ENCODE peak calls at places on chromosomes 11 and 22, in six cellular contexts. One of them, this sample, is unnamed.

GRCh38 chr11:3134651-3135490 is 30.2 kb downstream of the OSBPL5 start:
- DNase-seq in colonic mucosa: no peak
- DNase-seq in GM12865: no peak
- DNase-seq in ascending aorta: no peak
- DNase-seq in Peyer's patch: no peak
- DNase-seq in pancreas: no peak
- DNase-seq in this sample: no peak

GRCh38 chr11:123577081-123577598 is 77.3 kb downstream of the SCN3B start:
- DNase-seq in colonic mucosa: peak
- DNase-seq in GM12865: peak
- DNase-seq in ascending aorta: no peak
- DNase-seq in Peyer's patch: peak
- DNase-seq in pancreas: peak
- DNase-seq in this sample: peak

GRCh38 chr11:72012897-72013721 is 14.4 kb downstream of the IL18BP start:
- DNase-seq in colonic mucosa: no peak
- DNase-seq in GM12865: no peak
- DNase-seq in ascending aorta: peak
- DNase-seq in Peyer's patch: no peak
- DNase-seq in pancreas: peak
- DNase-seq in this sample: no peak

GRCh38 chr11:111531687-111532364 is 8.7 kb upstream of the LAYN start:
- DNase-seq in colonic mucosa: no peak
- DNase-seq in GM12865: peak
- DNase-seq in ascending aorta: no peak
- DNase-seq in Peyer's patch: no peak
- DNase-seq in pancreas: no peak
- DNase-seq in this sample: no peak

GRCh38 chr11:126416542-126417090 is 61.1 kb downstream of the ST3GAL4 start:
- DNase-seq in colonic mucosa: peak
- DNase-seq in GM12865: peak
- DNase-seq in ascending aorta: peak
- DNase-seq in Peyer's patch: peak
- DNase-seq in pancreas: peak
- DNase-seq in this sample: peak

GRCh38 chr22:31342389-31343125 is 3.6 kb downstream of the PATZ1 start:
- DNase-seq in colonic mucosa: peak
- DNase-seq in GM12865: no peak
- DNase-seq in ascending aorta: no peak
- DNase-seq in Peyer's patch: no peak
- DNase-seq in pancreas: no peak
- DNase-seq in this sample: no peak

GRCh38 chr11:75565221-75565814 is 3.3 kb downstream of the SERPINH1 start:
- DNase-seq in colonic mucosa: no peak
- DNase-seq in GM12865: no peak
- DNase-seq in ascending aorta: no peak
- DNase-seq in Peyer's patch: peak
- DNase-seq in pancreas: no peak
- DNase-seq in this sample: no peak

GRCh38 chr11:99589771-99590170 is 569.0 kb downstream of the CNTN5 start:
- DNase-seq in colonic mucosa: no peak
- DNase-seq in GM12865: no peak
- DNase-seq in ascending aorta: no peak
- DNase-seq in Peyer's patch: no peak
- DNase-seq in pancreas: no peak
- DNase-seq in this sample: no peak

GRCh38 chr11:78722786-78723185 is 148.1 kb upstream of the NARS2 start:
- DNase-seq in colonic mucosa: no peak
- DNase-seq in GM12865: no peak
- DNase-seq in ascending aorta: no peak
- DNase-seq in Peyer's patch: no peak
- DNase-seq in pancreas: no peak
- DNase-seq in this sample: no peak

GRCh38 chr11:118003021-118003423 is 16.8 kb downstream of the IL10RA start:
- DNase-seq in colonic mucosa: no peak
- DNase-seq in GM12865: peak
- DNase-seq in ascending aorta: no peak
- DNase-seq in Peyer's patch: no peak
- DNase-seq in pancreas: no peak
- DNase-seq in this sample: no peak

GRCh38 chr11:68282141-68282860 is 10.5 kb upstream of the C11orf24 start:
- DNase-seq in colonic mucosa: no peak
- DNase-seq in GM12865: peak
- DNase-seq in ascending aorta: no peak
- DNase-seq in Peyer's patch: peak
- DNase-seq in pancreas: no peak
- DNase-seq in this sample: peak

GRCh38 chr11:64253481-64253880 is 2.2 kb downstream of the PLCB3 start:
- DNase-seq in colonic mucosa: no peak
- DNase-seq in GM12865: no peak
- DNase-seq in ascending aorta: no peak
- DNase-seq in Peyer's patch: no peak
- DNase-seq in pancreas: no peak
- DNase-seq in this sample: no peak

GRCh38 chr22:50582562-50583293 is at the start of gene CHKB:
- DNase-seq in colonic mucosa: peak
- DNase-seq in GM12865: peak
- DNase-seq in ascending aorta: peak
- DNase-seq in Peyer's patch: peak
- DNase-seq in pancreas: peak
- DNase-seq in this sample: peak

GRCh38 chr11:134913391-134913790 is 501.3 kb upstream of the B3GAT1 start:
- DNase-seq in colonic mucosa: no peak
- DNase-seq in GM12865: no peak
- DNase-seq in ascending aorta: no peak
- DNase-seq in Peyer's patch: no peak
- DNase-seq in pancreas: no peak
- DNase-seq in this sample: no peak

GRCh38 chr11:14248577-14248976 is 110.4 kb downstream of the RRAS2 start:
- DNase-seq in colonic mucosa: no peak
- DNase-seq in GM12865: peak
- DNase-seq in ascending aorta: no peak
- DNase-seq in Peyer's patch: peak
- DNase-seq in pancreas: no peak
- DNase-seq in this sample: no peak

GRCh38 chr11:67406969-67407699 is 3.3 kb downstream of the TBC1D10C start:
- DNase-seq in colonic mucosa: no peak
- DNase-seq in GM12865: no peak
- DNase-seq in ascending aorta: no peak
- DNase-seq in Peyer's patch: peak
- DNase-seq in pancreas: no peak
- DNase-seq in this sample: no peak

GRCh38 chr22:19688301-19689290 is 25.7 kb upstream of the SEPTIN5 start:
- DNase-seq in colonic mucosa: no peak
- DNase-seq in GM12865: no peak
- DNase-seq in ascending aorta: no peak
- DNase-seq in Peyer's patch: no peak
- DNase-seq in pancreas: no peak
- DNase-seq in this sample: no peak

GRCh38 chr11:36098976-36099375 is 155.1 kb downstream of the LDLRAD3 start:
- DNase-seq in colonic mucosa: no peak
- DNase-seq in GM12865: no peak
- DNase-seq in ascending aorta: no peak
- DNase-seq in Peyer's patch: no peak
- DNase-seq in pancreas: no peak
- DNase-seq in this sample: no peak

GRCh38 chr11:67436459-67437081 is 912 bp downstream of the PTPRCAP start:
- DNase-seq in colonic mucosa: no peak
- DNase-seq in GM12865: peak
- DNase-seq in ascending aorta: no peak
- DNase-seq in Peyer's patch: peak
- DNase-seq in pancreas: no peak
- DNase-seq in this sample: peak

GRCh38 chr11:369336-370018 is at the start of gene B4GALNT4:
- DNase-seq in colonic mucosa: no peak
- DNase-seq in GM12865: no peak
- DNase-seq in ascending aorta: no peak
- DNase-seq in Peyer's patch: no peak
- DNase-seq in pancreas: no peak
- DNase-seq in this sample: no peak

GRCh38 chr11:66118847-66119246 is 48.8 kb downstream of the PACS1 start:
- DNase-seq in colonic mucosa: no peak
- DNase-seq in GM12865: no peak
- DNase-seq in ascending aorta: no peak
- DNase-seq in Peyer's patch: no peak
- DNase-seq in pancreas: no peak
- DNase-seq in this sample: no peak

GRCh38 chr11:57344826-57345225 is 6.7 kb downstream of the P2RX3 start:
- DNase-seq in colonic mucosa: no peak
- DNase-seq in GM12865: no peak
- DNase-seq in ascending aorta: no peak
- DNase-seq in Peyer's patch: no peak
- DNase-seq in pancreas: no peak
- DNase-seq in this sample: no peak

GRCh38 chr11:121572581-121573059 is 119.9 kb upstream of the SORL1-AS1 start:
- DNase-seq in colonic mucosa: no peak
- DNase-seq in GM12865: no peak
- DNase-seq in ascending aorta: no peak
- DNase-seq in Peyer's patch: no peak
- DNase-seq in pancreas: no peak
- DNase-seq in this sample: no peak

GRCh38 chr11:27211370-27212127 is 151.5 kb downstream of the CCDC34 start:
- DNase-seq in colonic mucosa: no peak
- DNase-seq in GM12865: no peak
- DNase-seq in ascending aorta: no peak
- DNase-seq in Peyer's patch: no peak
- DNase-seq in pancreas: no peak
- DNase-seq in this sample: no peak

GRCh38 chr11:114059278-114059983 is at the start of gene ZBTB16:
- DNase-seq in colonic mucosa: peak
- DNase-seq in GM12865: no peak
- DNase-seq in ascending aorta: peak
- DNase-seq in Peyer's patch: peak
- DNase-seq in pancreas: peak
- DNase-seq in this sample: no peak
- TF ChIP-seq CTCF in colonic mucosa: no peak
- TF ChIP-seq CTCF in GM12865: no peak
- TF ChIP-seq CTCF in ascending aorta: peak
- TF ChIP-seq CTCF in Peyer's patch: no peak
- TF ChIP-seq CTCF in pancreas: peak
- TF ChIP-seq CTCF in this sample: no peak

DNA sequence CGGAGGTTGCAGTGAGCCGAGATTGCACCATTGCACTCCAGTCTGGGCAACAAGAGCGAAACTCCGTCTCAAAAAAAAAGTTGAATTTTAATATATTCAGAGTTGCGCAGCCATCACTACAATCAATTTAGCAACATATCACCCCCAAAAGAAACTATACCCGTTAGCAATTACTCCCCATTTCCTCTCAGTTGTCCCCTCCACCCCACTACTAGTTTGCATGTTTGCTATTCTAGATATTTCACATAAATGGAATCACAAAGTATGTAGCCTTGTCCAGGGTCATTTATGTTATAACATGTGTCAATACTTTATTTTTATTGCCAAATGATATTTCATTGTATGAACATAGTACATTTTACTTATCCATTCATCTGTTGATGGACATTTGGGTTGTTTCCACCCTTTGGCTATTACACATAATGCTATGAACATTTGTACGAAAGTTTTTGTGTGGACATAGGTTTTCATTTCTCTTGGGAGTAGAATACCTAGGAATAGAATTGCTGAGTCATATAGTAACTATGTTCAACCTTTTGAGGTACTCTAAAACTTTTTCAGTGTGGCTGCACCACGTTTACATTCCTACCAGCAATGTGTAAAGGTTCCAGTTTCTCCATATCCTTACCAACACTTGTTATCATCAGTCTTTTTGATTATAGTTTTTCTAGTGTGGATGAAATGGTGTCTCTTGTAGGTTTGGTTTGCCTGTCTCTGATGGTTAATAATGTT is 2.2 kb downstream of the ZNF143 start:
- DNase-seq in colonic mucosa: no peak
- DNase-seq in GM12865: peak
- DNase-seq in ascending aorta: no peak
- DNase-seq in Peyer's patch: no peak
- DNase-seq in pancreas: no peak
- DNase-seq in this sample: peak
- H3K4me3 ChIP-seq in colonic mucosa: peak
- H3K4me3 ChIP-seq in GM12865: peak
- H3K4me3 ChIP-seq in ascending aorta: no peak
- H3K4me3 ChIP-seq in Peyer's patch: no peak
- H3K4me3 ChIP-seq in pancreas: no peak
- H3K4me3 ChIP-seq in this sample: peak

GRCh38 chr11:61695917-61696316 is 15.7 kb downstream of the DAGLA start:
- DNase-seq in colonic mucosa: peak
- DNase-seq in GM12865: peak
- DNase-seq in ascending aorta: peak
- DNase-seq in Peyer's patch: peak
- DNase-seq in pancreas: peak
- DNase-seq in this sample: peak
- TF ChIP-seq CTCF in colonic mucosa: no peak
- TF ChIP-seq CTCF in GM12865: no peak
- TF ChIP-seq CTCF in ascending aorta: no peak
- TF ChIP-seq CTCF in Peyer's patch: no peak
- TF ChIP-seq CTCF in pancreas: no peak
- TF ChIP-seq CTCF in this sample: no peak

GRCh38 chr22:42646569-42647525 is 2.3 kb downstream of the CYB5R3 start:
- DNase-seq in colonic mucosa: peak
- DNase-seq in GM12865: no peak
- DNase-seq in ascending aorta: no peak
- DNase-seq in Peyer's patch: peak
- DNase-seq in pancreas: peak
- DNase-seq in this sample: no peak

GRCh38 chr22:42644422-42645340 is 4.3 kb upstream of the ATP5MGL start:
- DNase-seq in colonic mucosa: no peak
- DNase-seq in GM12865: no peak
- DNase-seq in ascending aorta: no peak
- DNase-seq in Peyer's patch: no peak
- DNase-seq in pancreas: no peak
- DNase-seq in this sample: no peak

GRCh38 chr22:42645938-42646568 is 3.1 kb downstream of the CYB5R3 start:
- DNase-seq in colonic mucosa: peak
- DNase-seq in GM12865: no peak
- DNase-seq in ascending aorta: no peak
- DNase-seq in Peyer's patch: peak
- DNase-seq in pancreas: no peak
- DNase-seq in this sample: no peak

GRCh38 chr22:42643632-42644421 is 3.4 kb upstream of the ATP5MGL start:
- DNase-seq in colonic mucosa: no peak
- DNase-seq in GM12865: no peak
- DNase-seq in ascending aorta: no peak
- DNase-seq in Peyer's patch: no peak
- DNase-seq in pancreas: no peak
- DNase-seq in this sample: no peak

DNA sequence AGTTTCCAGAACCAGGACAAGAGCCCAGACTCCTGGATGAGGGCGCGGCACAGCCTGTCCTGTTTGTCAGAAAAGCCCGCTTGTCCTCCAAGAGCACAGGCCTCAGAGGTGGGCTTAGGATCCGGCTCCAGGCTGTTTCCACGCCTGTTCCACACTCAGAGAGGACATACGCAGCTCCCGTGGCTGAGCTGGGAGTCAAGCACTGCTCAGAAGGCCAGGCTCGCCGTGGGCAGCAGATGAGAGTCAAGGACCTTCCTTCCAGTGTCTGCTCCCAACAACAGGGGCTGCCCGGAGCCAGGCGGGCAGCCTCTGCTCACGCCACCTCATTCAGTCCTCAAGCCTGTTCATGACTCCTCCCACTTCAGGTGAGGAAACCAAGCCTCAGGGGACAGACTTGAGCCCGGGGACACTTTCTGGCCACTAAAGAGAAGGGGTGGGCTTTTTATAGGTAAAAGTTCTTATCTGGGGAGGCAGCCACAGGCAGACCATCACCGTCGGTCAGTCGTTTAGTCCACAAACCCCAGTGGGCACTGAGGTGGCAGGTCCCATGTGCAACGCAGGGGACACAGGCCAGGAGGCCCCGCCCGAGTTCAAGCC is 3.8 kb downstream of the CYB5R3 start:
- DNase-seq in colonic mucosa: no peak
- DNase-seq in GM12865: no peak
- DNase-seq in ascending aorta: no peak
- DNase-seq in Peyer's patch: no peak
- DNase-seq in pancreas: no peak
- DNase-seq in this sample: no peak
- H3K4me3 ChIP-seq in colonic mucosa: no peak
- H3K4me3 ChIP-seq in GM12865: no peak
- H3K4me3 ChIP-seq in ascending aorta: peak
- H3K4me3 ChIP-seq in Peyer's patch: no peak
- H3K4me3 ChIP-seq in pancreas: peak
- H3K4me3 ChIP-seq in this sample: no peak

This sample was measured in GM06990.